ENCODE peak calls at places on chromosomes 16 and 17, in four cellular contexts. C is thoracic aorta, I is transverse colon, D is esophagus muscularis mucosa. J is an unnamed sample. For H3K4me1, the result is how much of the 10 kb centered on the place peaks cover.

GRCh38 chr17:45184144-45184543 is 22.5 kb downstream of the HEXIM2 start:
- DNase-seq in C (no peak), I (no peak), D (no peak), J (no peak)

GRCh38 chr17:15273141-15273793 is 8.1 kb upstream of the PMP22 start:
- DNase-seq in C (no peak), I (no peak), D (no peak), J (no peak)

GRCh38 chr17:76497979-76498885 is 3.0 kb downstream of the RHBDF2 start:
- DNase-seq in C (peak), I (peak), D (no peak), J (peak)

GRCh38 chr17:73888875-73889274 is 244.6 kb upstream of the SDK2 start:
- DNase-seq in C (no peak), I (no peak), D (no peak), J (no peak)

GRCh38 chr16:10971560-10971961 is 27.2 kb downstream of the CLEC16A start:
- DNase-seq in C (no peak), I (peak), D (no peak), J (no peak)

GRCh38 chr17:50262001-50262794 is 12.1 kb upstream of the TMEM92 start:
- DNase-seq in C (no peak), I (no peak), D (no peak), J (no peak)

GRCh38 chr17:51165680-51166197 is 472 bp upstream of the NME2 start:
- DNase-seq in C (no peak), I (peak), D (no peak), J (no peak)

GRCh38 chr16:12343913-12344312 is 367.4 kb downstream of the SNX29 start:
- DNase-seq in C (no peak), I (no peak), D (no peak), J (no peak)

GRCh38 chr16:21275529-21275928 is 2.6 kb downstream of the CRYM start:
- DNase-seq in C (no peak), I (no peak), D (no peak), J (peak)

GRCh38 chr16:30903596-30903995 is 7.2 kb downstream of the CTF1 start:
- DNase-seq in C (no peak), I (no peak), D (no peak), J (no peak)

GRCh38 chr16:15052747-15053476 is 3.0 kb downstream of the NTAN1 start:
- DNase-seq in C (no peak), I (no peak), D (no peak), J (no peak)

GRCh38 chr16:15055141-15056053 is 477 bp downstream of the NTAN1 start:
- DNase-seq in C (no peak), I (peak), D (no peak), J (no peak)

GRCh38 chr16:15053904-15054303 is 2.0 kb downstream of the NTAN1 start:
- DNase-seq in C (no peak), I (no peak), D (no peak), J (no peak)

GRCh38 chr16:15051387-15051951 is 4.4 kb downstream of the NTAN1 start:
- DNase-seq in C (no peak), I (no peak), D (no peak), J (no peak)

GRCh38 chr16:15054357-15055140 is 1.3 kb downstream of the NTAN1 start:
- DNase-seq in C (no peak), I (no peak), D (no peak), J (no peak)
- H3K4me3 ChIP-seq in C (peak), I (peak), D (peak), J (peak)

GRCh38 chr17:82416771-82417170 is 1.4 kb upstream of the HEXD start:
- DNase-seq in C (no peak), I (no peak), D (no peak), J (no peak)

GRCh38 chr17:82415786-82416185 is 2.4 kb upstream of the HEXD start:
- DNase-seq in C (no peak), I (no peak), D (no peak), J (no peak)

GRCh38 chr17:82416264-82416663 is 1.9 kb upstream of the HEXD start:
- DNase-seq in C (no peak), I (no peak), D (no peak), J (no peak)

GRCh38 chr17:82419471-82419995 is 1.1 kb upstream of the OGFOD3 start:
- DNase-seq in C (no peak), I (no peak), D (no peak), J (no peak)

GRCh38 chr17:82418001-82418986 is at the start of the genes HEXD and OGFOD3:
- DNase-seq in C (no peak), I (peak), D (no peak), J (no peak)
- TF ChIP-seq CTCF in C (no peak), I (no peak), D (no peak), J (no peak)

GRCh38 chr16:70685061-70685937 is 554 bp downstream of the MTSS2 start:
- DNase-seq in C (no peak), I (no peak), D (no peak), J (no peak)
- H3K4me1 ChIP-seq in C (half or more), I (half or more), D (half or more), J (half or more)

GRCh38 chr16:89357055-89357454 is 133.3 kb downstream of the ANKRD11 start:
- DNase-seq in C (no peak), I (no peak), D (no peak), J (no peak)

GRCh38 chr16:89360760-89361435 is 129.5 kb downstream of the ANKRD11 start:
- DNase-seq in C (no peak), I (peak), D (no peak), J (no peak)

GRCh38 chr16:89357460-89357859 is 132.9 kb downstream of the ANKRD11 start:
- DNase-seq in C (no peak), I (no peak), D (no peak), J (no peak)

GRCh38 chr16:89359296-89360147 is 130.8 kb downstream of the ANKRD11 start:
- DNase-seq in C (no peak), I (no peak), D (no peak), J (no peak)

GRCh38 chr16:89358030-89359005 is 132.0 kb downstream of the ANKRD11 start:
- DNase-seq in C (no peak), I (peak), D (no peak), J (no peak)
- H3K4me3 ChIP-seq in C (no peak), I (no peak), D (no peak), J (no peak)

DNA sequence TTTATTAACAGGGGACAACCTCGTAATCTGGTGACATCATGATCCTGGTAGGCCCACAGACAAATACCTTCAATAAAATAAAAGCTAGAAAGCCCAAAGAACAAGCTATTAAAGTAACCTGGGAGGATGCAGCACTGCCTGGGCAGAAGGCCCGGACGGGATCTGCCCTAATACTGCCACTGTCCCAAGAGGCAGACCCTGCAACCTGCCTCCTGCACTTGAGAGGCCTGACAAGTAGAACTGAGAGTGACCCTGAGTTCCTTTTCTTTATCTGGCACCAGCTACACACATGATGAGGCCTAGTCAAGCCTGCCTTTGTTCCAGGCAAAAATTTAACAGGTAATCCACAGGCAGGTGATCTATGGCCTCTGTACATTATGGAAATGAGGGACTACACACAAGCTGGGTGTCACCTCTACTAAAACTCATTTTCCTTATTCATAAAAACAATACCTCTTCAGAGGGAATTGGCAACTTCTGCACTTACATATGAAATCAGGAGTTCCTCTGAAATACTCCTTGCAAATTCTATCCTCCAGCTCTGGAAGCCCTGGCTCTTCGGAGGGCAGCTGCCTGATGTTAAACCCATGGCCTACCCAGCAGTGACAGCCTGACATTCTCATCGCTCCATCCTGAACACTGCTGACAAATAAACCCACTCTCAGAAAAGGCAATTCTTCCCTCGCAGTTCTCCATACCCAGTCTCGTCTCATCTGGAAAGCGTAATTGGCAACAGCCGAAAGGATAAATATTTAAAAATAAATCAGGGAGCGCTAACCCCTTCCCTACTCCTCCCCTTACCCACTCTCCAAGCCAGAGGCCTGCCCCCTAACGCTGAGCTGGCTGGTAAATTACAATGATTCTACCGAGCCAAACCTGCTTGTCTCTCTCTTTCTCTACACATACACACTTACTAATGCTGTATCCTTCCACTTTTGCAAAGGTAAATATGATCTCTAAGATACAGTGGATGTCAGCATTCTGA is 2.5 kb upstream of the ZFHX3 start:
- DNase-seq in C (no peak), I (no peak), D (no peak), J (no peak)
- TF ChIP-seq CTCF in C (no peak), I (no peak), D (no peak), J (no peak)

GRCh38 chr16:22359679-22360078 is 14.7 kb downstream of the CDR2 start:
- DNase-seq in C (no peak), I (no peak), D (no peak), J (no peak)
- H3K4me1 ChIP-seq in C (under half), I (under half), D (under half), J (under half)

DNA sequence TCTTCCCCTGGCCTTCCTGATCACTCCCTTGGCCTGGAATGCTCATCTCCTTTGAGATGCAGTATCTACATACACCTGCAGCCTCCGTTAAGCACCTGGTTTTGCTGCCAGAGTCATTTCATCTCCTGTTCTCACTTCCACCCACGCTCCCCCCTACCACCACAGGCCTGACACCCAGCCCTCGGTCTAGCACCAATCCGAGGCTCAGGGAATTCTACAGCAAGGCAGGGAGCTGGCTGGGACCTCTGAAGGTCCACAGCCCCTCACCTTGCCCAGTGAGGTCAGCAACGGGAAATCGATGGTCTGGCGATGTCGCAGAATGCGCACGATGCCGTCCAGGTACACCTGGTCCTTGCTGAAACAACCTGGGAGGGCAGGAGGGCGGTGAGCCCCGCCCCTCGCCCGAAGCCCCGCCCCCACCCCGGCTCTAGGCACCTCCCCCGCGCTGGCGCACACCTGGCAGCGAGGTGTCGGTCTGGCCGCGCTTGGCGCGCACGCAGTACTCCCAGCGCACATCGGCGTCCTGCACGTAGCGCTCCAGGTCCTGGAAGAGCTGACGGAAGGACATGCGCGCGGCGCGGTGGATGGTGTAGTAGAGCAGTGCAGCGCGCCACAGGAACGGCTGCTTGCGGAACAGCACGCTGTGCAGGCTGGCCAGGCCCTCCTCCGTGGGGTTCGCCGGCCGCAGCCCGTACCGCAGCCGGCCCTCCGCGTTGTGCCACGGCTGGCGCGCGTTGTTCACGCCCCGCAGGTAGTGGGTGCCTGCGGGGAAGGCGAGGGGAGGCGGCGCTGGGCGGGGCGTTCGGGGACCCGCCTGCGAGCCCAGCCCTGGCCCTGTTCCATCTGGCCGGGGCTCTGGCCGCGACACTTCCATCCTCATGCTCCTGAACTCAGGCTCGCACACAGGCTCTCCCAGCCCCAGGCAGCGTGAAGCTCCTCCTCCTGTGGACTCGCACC is 5.7 kb downstream of the MATCAP1 start:
- DNase-seq in C (no peak), I (peak), D (no peak), J (no peak)
- H3K4me3 ChIP-seq in C (peak), I (peak), D (peak), J (peak)

DNA sequence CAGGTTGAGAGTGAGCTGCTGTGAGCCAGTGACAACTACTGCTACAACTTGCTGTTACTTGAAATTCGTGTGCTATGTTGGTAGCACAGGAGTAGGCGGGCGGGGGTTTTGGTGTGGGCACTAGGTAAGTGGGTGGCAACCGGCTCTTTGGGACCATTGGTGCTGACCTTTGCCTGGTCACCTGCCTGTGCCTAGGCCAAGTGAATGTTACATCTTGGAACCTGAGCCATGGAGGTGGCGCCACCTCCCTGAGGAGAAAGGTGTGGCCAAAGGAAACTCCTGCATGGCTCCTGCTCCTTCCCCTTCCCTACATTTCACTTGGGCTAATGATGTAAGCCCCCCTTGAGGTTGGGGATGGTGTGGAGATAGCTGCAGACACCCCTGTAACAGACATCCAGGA is 25.4 kb upstream of the ARHGAP23 start:
- DNase-seq in C (no peak), I (no peak), D (no peak), J (no peak)
- TF ChIP-seq CTCF in C (no peak), I (no peak), D (no peak), J (no peak)

DNA sequence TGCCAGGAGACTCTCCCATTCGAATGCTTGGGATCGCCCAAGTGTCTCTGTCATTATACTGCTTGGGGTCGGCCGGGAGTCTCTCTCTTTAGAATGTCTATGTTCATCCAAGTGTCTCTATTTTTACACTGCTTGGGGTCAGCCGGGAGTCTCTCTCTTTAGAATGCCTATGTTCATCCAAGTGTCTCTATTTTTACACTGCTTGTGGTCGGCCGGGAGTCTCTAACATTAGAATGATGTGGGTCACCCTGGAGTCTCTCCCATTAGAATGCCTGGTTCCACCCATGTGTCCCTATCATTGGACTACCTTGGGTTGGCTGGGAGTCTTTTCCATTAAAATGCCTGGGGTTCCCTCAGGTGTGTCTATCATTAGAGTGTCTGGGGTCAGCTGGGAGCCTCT is 2230.4 kb downstream of the TP53TG3F start:
- DNase-seq in C (no peak), I (no peak), D (no peak), J (no peak)
- H3K4me1 ChIP-seq in C (under half), I (under half), D (under half), J (under half)

DNA sequence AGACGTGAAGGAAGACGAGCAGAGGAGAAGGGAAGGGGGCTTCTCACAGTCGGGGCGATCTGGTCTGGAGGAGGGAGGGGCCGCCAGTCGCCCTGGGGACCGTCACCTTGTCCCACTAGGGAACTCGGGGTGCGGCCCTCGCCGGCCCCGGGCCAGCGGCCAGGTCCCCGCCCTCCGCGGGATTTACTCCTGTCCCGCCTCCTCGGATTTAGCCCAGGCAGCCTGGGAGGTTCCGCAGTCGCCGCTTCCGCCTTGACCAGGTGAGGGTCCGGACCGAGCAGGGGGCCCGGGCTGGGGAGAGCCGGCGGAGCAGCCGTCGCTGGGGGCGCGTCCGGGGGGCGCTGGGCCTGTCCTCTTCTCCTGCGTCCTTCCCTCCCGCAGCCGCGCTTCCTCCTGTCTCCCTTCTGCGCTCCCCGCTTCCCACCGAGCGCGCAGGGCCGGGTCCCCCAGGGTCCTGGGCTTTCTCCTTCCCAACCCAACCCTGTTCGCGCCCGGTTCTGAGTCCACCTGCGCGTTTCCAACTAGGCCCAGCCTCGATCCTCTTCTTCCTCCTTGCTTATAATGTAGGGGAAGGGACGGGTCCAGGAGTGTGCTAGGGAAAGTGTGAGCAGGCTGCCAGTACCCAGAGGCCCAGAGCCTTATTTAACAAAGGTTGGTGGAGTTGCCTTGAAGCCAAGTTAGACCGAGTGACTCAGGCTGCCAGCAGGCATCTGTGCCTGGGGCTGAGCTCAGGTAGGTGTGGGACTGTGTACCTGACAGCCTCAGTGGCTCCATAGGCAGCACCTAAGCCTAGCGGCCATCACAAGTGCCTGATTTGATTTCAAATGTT is at the start of gene TNK1:
- DNase-seq in C (no peak), I (peak), D (no peak), J (peak)
- H3K4me3 ChIP-seq in C (peak), I (peak), D (peak), J (peak)